ENCODE peak calls at places on chromosomes 12 and 14, in five cellular contexts. K is left ventricle myocardium inferior, H is esophagus squamous epithelium, F is PC-9, A is bronchial epithelial cell. R is an unnamed sample.

GRCh38 chr14:55707365-55707804 is 127.4 kb downstream of the KTN1 start:
- DNase-seq in K (no peak), F (peak), A (peak), H (no peak), R (no peak)

GRCh38 chr14:75307700-75308379 is 29.2 kb downstream of the FOS start:
- DNase-seq in H (no peak), A (peak), F (peak), K (peak), R (peak)

GRCh38 chr12:59023861-59024424 is 103.6 kb upstream of the LRIG3 start:
- DNase-seq in K (no peak), F (no peak), A (no peak), H (no peak), R (no peak)

GRCh38 chr12:56941299-56942017 is 7.2 kb upstream of the SDR9C7 start:
- DNase-seq in F (peak), H (no peak), K (no peak), A (peak), R (peak)

GRCh38 chr14:93655078-93655750 is 133.1 kb downstream of the PRIMA1 start:
- DNase-seq in H (no peak), K (no peak), F (no peak), A (peak), R (peak)

GRCh38 chr12:85923767-85924331 is 49.8 kb downstream of the NTS start:
- DNase-seq in F (no peak), H (no peak), A (peak), K (no peak), R (no peak)

GRCh38 chr14:95253039-95253620 is 66.6 kb downstream of the CLMN start:
- DNase-seq in H (no peak), F (no peak), A (no peak), K (no peak), R (no peak)

GRCh38 chr12:107319536-107320030 is 226.2 kb upstream of the CRY1 start:
- DNase-seq in A (no peak), F (no peak), H (no peak), K (no peak), R (no peak)

GRCh38 chr12:52876371-52876770 is 27.6 kb upstream of the KRT78 start:
- DNase-seq in K (peak), A (peak), H (no peak), F (no peak), R (no peak)

GRCh38 chr12:76183459-76184186 is 99.1 kb upstream of the NAP1L1 start:
- DNase-seq in H (no peak), K (no peak), A (peak), F (peak), R (peak)

GRCh38 chr14:65412881-65413738 is 580 bp downstream of the FUT8 start:
- DNase-seq in F (peak), H (no peak), K (peak), A (peak), R (peak)

GRCh38 chr12:89529738-89530137 is 3.9 kb upstream of the POC1B start:
- DNase-seq in K (no peak), A (peak), H (no peak), F (peak), R (no peak)

DNA sequence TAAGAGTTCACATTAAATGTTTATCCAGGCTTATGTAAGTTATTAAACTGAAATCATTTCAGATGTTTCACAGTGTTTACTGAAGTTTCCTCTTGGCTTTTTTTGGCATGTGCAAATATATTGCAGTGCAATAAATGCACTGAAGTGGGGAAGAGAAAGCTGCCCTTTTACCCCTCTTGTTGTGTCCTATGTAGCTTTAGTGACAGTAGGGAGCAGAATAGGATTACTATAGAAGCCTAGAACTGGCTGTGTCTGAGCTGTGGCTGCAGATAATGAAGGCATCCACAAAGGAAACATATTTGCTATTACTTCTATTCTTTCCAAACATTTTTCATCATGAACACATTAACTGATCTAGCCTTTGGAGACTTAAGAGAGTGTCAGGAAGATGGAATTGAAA is 24.1 kb upstream of the CNTN1 start:
- DNase-seq in F (no peak), A (no peak), K (no peak), H (no peak), R (no peak)
- TF ChIP-seq CTCF in F (no peak), A (no peak), K (no peak), H (no peak), R (no peak)

GRCh38 chr12:123671876-123672275 is 963 bp downstream of the TCTN2 start:
- DNase-seq in H (no peak), A (no peak), K (no peak), F (no peak), R (no peak)
- H3K4me3 ChIP-seq in H (peak), A (peak), K (peak), F (peak), R (no peak)

DNA sequence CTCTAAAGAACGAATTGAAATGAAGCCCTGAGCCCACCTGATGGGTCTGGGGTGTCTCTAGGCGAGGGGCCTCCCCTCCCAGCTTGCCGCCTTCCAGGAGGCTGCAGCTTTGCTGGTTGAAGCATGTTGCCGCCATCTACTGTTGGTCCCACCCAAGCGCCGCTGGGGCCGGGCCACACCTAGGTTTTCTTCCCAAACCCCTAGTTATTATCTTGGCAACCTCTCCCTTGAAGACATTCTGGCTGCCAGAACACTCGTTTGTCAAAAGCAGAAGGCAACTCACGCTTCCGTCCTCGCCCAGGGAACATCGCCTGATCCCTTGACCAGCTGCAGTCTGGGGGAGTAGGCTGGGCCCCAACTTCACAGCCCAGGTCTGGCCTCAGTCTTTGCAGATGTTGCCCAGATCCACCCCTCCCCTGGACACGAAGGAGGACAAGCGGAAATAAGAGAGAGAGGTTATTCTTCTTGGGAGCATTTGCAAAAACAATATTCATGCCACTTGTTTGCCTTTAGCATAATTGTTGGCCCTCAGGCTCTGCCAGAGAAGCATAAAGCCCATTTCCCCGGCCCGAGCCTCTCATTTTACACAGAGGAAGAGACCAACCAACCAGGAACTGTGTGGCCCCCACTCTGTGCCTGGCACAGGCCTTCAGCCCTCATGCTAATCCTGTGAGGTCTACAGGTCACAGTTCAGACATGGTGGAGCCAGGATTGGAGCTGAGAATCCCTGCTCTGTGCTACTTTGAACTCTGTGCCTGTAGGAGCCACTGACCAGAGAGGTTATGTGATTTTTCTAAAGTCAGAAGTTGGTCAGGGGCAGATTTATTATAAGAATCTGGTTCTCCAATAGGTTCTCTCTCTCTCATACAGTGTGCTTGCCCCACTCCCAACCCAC is 6.7 kb downstream of the EMP1 start:
- DNase-seq in K (peak), H (no peak), A (no peak), F (no peak), R (no peak)
- TF ChIP-seq CTCF in K (peak), H (peak), A (peak), F (no peak), R (no peak)

GRCh38 chr12:93378373-93379310 is 917 bp downstream of the NUDT4 start:
- DNase-seq in H (no peak), A (peak), K (peak), F (no peak), R (no peak)

GRCh38 chr12:93377252-93377542 is 528 bp upstream of the NUDT4 start:
- DNase-seq in H (no peak), A (no peak), F (no peak), K (no peak), R (no peak)

GRCh38 chr12:93373847-93374723 is 3.6 kb upstream of the NUDT4 start:
- DNase-seq in K (no peak), A (no peak), F (no peak), H (no peak), R (no peak)

GRCh38 chr12:93376436-93377251 is 1.1 kb upstream of the NUDT4 start:
- DNase-seq in F (peak), A (peak), K (peak), H (no peak), R (no peak)

GRCh38 chr12:93375906-93376305 is 1.8 kb upstream of the NUDT4 start:
- DNase-seq in H (no peak), A (no peak), K (no peak), F (no peak), R (no peak)
- H3K4me3 ChIP-seq in H (no peak), A (no peak), K (peak), F (peak), R (no peak)

GRCh38 chr12:92603741-92604432 is 98.9 kb upstream of the PLEKHG7 start:
- DNase-seq in F (no peak), A (peak), H (no peak), K (no peak), R (no peak)
- TF ChIP-seq CTCF in F (no peak), A (peak), H (no peak), K (no peak), R (peak)

GRCh38 chr12:43931187-43931586 is 95.3 kb downstream of the TMEM117 start:
- DNase-seq in A (no peak), F (no peak), H (no peak), K (no peak), R (no peak)
- H3K4me3 ChIP-seq in A (no peak), F (no peak), H (no peak), K (no peak), R (no peak)

GRCh38 chr14:69059658-69060648 is 80.9 kb upstream of the ACTN1 start:
- DNase-seq in K (no peak), H (no peak), A (peak), F (no peak), R (no peak)
- TF ChIP-seq CTCF in K (peak), H (no peak), A (no peak), F (no peak), R (no peak)

GRCh38 chr12:45051490-45052105 is 699 bp upstream of the DBX2 start:
- DNase-seq in F (no peak), K (no peak), A (peak), H (no peak), R (no peak)
- H3K4me3 ChIP-seq in F (peak), K (peak), A (no peak), H (peak), R (no peak)

DNA sequence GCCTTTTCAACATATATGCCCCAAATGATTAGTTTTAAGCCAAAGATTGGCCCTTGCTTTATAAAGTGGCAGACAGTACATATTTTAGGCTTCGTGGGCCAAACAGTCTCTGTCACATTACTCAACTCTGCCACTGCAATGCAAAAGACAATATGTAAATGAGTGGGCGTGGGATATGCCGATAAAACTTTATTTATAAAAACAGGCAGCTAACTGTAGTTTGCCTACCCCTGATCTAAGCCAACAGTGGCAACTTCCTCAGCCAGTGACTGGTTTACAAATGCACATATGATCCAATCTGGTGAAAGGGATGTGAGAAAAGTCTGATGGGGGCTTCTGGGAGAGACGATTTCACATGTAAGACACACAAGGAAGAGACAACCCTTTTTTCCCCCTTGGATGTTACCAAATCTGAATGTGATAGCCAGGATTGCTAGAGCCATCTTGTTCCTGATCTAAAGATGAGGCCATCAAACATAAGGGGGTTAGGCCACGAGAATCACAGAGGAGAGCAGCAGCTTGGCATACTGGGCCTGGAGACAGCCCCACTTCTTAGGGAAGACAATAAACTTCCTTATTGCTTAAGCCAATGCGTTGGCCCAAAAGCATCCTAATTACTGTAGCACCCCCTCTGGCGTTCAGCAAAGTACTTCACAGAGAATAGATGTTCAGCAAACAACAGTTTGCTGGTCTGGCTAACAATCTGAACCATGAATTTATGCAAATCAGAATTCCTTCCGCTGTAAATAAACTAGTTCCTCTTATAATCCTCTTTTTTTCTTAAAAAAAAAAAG is 75.2 kb upstream of the TMCC3 start:
- DNase-seq in K (no peak), F (peak), H (no peak), A (peak), R (peak)
- TF ChIP-seq CTCF in K (peak), F (peak), H (peak), A (peak), R (peak)

DNA sequence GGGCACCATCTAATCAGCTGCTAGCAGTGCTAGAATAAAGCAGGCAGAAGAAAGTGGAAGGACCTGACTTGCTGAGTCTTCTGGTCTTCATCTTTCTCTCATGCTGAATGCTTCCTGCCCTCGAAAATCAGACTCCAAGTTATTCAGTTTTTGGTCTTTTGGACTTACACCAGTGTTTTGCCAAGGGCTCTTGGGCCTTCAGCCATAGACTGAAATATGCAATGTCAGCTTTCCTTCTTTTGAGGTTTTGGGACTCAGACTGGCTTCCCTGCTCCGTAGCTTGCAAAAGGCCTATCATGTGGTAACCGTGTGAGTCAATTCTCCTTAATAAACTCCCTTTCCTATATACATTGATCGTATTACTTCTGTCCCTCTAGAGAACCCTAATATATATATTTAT is 159.3 kb downstream of the SLCO1B3 start:
- DNase-seq in K (no peak), A (no peak), F (no peak), H (no peak), R (no peak)
- H3K4me3 ChIP-seq in K (no peak), A (no peak), F (no peak), H (no peak), R (no peak)